ENCODE peak calls at places on chromosomes 7 and 10, in seven cellular contexts. O, W, U, Z, D, X and G are unnamed samples.

GRCh38 chr10:123863189-123863580 is 28.4 kb downstream of the CPXM2 start:
- DNase-seq in O (no peak), Z (no peak), D (no peak), U (no peak), W (no peak), X (no peak), G (no peak)

GRCh38 chr7:5586279-5586962 is 162.8 kb upstream of the TNRC18 start:
- DNase-seq in D (peak), U (no peak), O (no peak), X (no peak), W (no peak), Z (no peak), G (no peak)

GRCh38 chr10:110600487-110601101 is 33.1 kb downstream of the SMC3 start:
- DNase-seq in W (no peak), U (no peak), Z (peak), O (no peak), X (no peak), D (peak), G (no peak)

GRCh38 chr10:88689366-88689765 is 16.7 kb upstream of the LIPK start:
- DNase-seq in U (no peak), O (no peak), Z (no peak), D (no peak), X (no peak), W (no peak), G (no peak)

GRCh38 chr7:155277385-155277994 is 20.2 kb upstream of the INSIG1 start:
- DNase-seq in X (no peak), D (no peak), Z (no peak), W (no peak), U (no peak), O (no peak), G (no peak)

GRCh38 chr10:79322616-79323566 is 24.4 kb upstream of the PPIF start:
- DNase-seq in X (peak), D (peak), Z (no peak), O (no peak), W (no peak), U (no peak), G (peak)

GRCh38 chr10:81027223-81027622 is 489.5 kb downstream of the SH2D4B start:
- DNase-seq in Z (no peak), O (no peak), X (no peak), W (no peak), D (no peak), U (no peak), G (no peak)

GRCh38 chr10:37734971-37735370 is 122.4 kb downstream of the ZNF248 start:
- DNase-seq in U (no peak), D (no peak), O (no peak), W (no peak), Z (peak), X (no peak), G (peak)

GRCh38 chr10:35735412-35735811 is 93.3 kb upstream of the FZD8 start:
- DNase-seq in W (no peak), Z (peak), D (no peak), X (no peak), U (peak), O (no peak), G (peak)

GRCh38 chr7:133445617-133446016 is 192.7 kb downstream of the EXOC4 start:
- DNase-seq in D (no peak), W (no peak), U (no peak), O (no peak), X (no peak), Z (no peak), G (no peak)

GRCh38 chr10:116653885-116654284 is 33.1 kb downstream of the PNLIPRP2 start:
- DNase-seq in X (no peak), U (no peak), Z (no peak), W (no peak), D (no peak), O (no peak), G (no peak)

GRCh38 chr7:93117852-93118530 is at the start of gene SAMD9:
- DNase-seq in X (peak), U (peak), O (no peak), W (no peak), Z (peak), D (peak), G (peak)

GRCh38 chr7:65974191-65974801 is 7.7 kb downstream of the GUSB start:
- DNase-seq in D (no peak), W (peak), Z (no peak), O (no peak), X (no peak), U (no peak), G (no peak)

GRCh38 chr7:18153183-18153748 is 125.6 kb upstream of the PRPS1L1 start:
- DNase-seq in W (no peak), D (no peak), X (no peak), O (no peak), Z (no peak), U (no peak), G (no peak)

GRCh38 chr10:7436490-7437100 is 25.8 kb upstream of the SFMBT2 start:
- DNase-seq in Z (no peak), O (no peak), U (no peak), D (no peak), X (no peak), W (no peak), G (no peak)

GRCh38 chr7:144835166-144835611 is 664 bp downstream of the TPK1 start:
- DNase-seq in W (no peak), U (no peak), O (peak), Z (no peak), X (peak), D (peak), G (no peak)

GRCh38 chr7:136953386-136953785 is 84.9 kb downstream of the CHRM2 start:
- DNase-seq in D (no peak), X (no peak), Z (no peak), W (no peak), O (no peak), U (no peak), G (no peak)

GRCh38 chr7:15625456-15625855 is 61.0 kb downstream of the MEOX2 start:
- DNase-seq in D (no peak), O (no peak), Z (no peak), W (no peak), X (no peak), U (no peak), G (no peak)

GRCh38 chr10:98078774-98079173 is 48.4 kb upstream of the CRTAC1 start:
- DNase-seq in D (no peak), O (no peak), W (no peak), Z (no peak), U (no peak), X (no peak), G (no peak)

GRCh38 chr7:47639495-47640110 is 57.7 kb upstream of the TNS3 start:
- DNase-seq in W (no peak), O (no peak), U (no peak), D (no peak), X (no peak), Z (no peak), G (no peak)

GRCh38 chr7:5197811-5198210 is 7.8 kb downstream of the WIPI2 start:
- DNase-seq in Z (no peak), O (no peak), X (no peak), U (no peak), D (peak), W (no peak), G (no peak)

GRCh38 chr10:3825244-3825643 is 40.2 kb upstream of the KLF6 start:
- DNase-seq in Z (peak), W (no peak), X (no peak), O (no peak), U (peak), D (no peak), G (no peak)

GRCh38 chr7:10789170-10789569 is 184.5 kb upstream of the PHF14 start:
- DNase-seq in D (no peak), Z (no peak), X (no peak), O (no peak), U (no peak), W (no peak), G (no peak)

GRCh38 chr10:34861293-34862004 is 46.4 kb upstream of the PARD3 start:
- DNase-seq in X (no peak), O (peak), D (peak), W (no peak), U (no peak), Z (no peak), G (no peak)

GRCh38 chr10:114635797-114636550 is 22.1 kb downstream of the ABLIM1 start:
- DNase-seq in X (no peak), O (no peak), D (no peak), Z (no peak), U (no peak), W (no peak), G (no peak)

GRCh38 chr7:37336259-37336658 is 112.4 kb downstream of the ELMO1 start:
- DNase-seq in O (no peak), U (no peak), Z (no peak), W (no peak), D (no peak), X (no peak), G (no peak)

GRCh38 chr7:151308791-151309190 is 32.8 kb upstream of the NUB1 start:
- DNase-seq in U (no peak), X (no peak), W (no peak), O (no peak), D (no peak), Z (no peak), G (no peak)

GRCh38 chr7:130421685-130422084 is 19.1 kb downstream of the CEP41 start:
- DNase-seq in W (no peak), X (no peak), Z (no peak), U (no peak), D (peak), O (no peak), G (no peak)

GRCh38 chr7:151558575-151558974 is 38.9 kb upstream of the RHEB start:
- DNase-seq in W (no peak), D (no peak), U (no peak), O (no peak), X (no peak), Z (no peak), G (no peak)

GRCh38 chr7:110590415-110590814 is 500.5 kb upstream of the LRRN3 start:
- DNase-seq in U (no peak), X (no peak), D (peak), Z (no peak), O (no peak), W (no peak), G (no peak)

GRCh38 chr7:21884496-21884895 is 61.2 kb downstream of the CDCA7L start:
- DNase-seq in O (no peak), W (no peak), Z (no peak), D (no peak), X (no peak), U (peak), G (no peak)

GRCh38 chr10:108204528-108205313 is 1040.2 kb upstream of the SORCS1 start:
- DNase-seq in X (no peak), Z (peak), D (no peak), U (no peak), W (no peak), O (no peak), G (no peak)

GRCh38 chr10:71735709-71736569 is 16.4 kb upstream of the C10orf105 start:
- DNase-seq in Z (no peak), X (peak), O (no peak), W (no peak), D (peak), U (no peak), G (no peak)

GRCh38 chr7:116834815-116835533 is 27.4 kb upstream of the CAPZA2 start:
- DNase-seq in W (no peak), D (peak), O (peak), U (peak), X (no peak), Z (peak), G (peak)

GRCh38 chr7:156318926-156319325 is 321.6 kb upstream of the RNF32 start:
- DNase-seq in X (no peak), W (no peak), O (no peak), Z (no peak), U (no peak), D (no peak), G (no peak)

GRCh38 chr10:13739178-13739577 is 152.4 kb downstream of the PRPF18 start:
- DNase-seq in W (no peak), D (no peak), O (no peak), U (no peak), X (no peak), Z (no peak), G (no peak)

GRCh38 chr10:119815671-119816070 is 57.0 kb downstream of the MCMBP start:
- DNase-seq in U (no peak), O (no peak), Z (no peak), X (no peak), W (no peak), D (no peak), G (no peak)

DNA sequence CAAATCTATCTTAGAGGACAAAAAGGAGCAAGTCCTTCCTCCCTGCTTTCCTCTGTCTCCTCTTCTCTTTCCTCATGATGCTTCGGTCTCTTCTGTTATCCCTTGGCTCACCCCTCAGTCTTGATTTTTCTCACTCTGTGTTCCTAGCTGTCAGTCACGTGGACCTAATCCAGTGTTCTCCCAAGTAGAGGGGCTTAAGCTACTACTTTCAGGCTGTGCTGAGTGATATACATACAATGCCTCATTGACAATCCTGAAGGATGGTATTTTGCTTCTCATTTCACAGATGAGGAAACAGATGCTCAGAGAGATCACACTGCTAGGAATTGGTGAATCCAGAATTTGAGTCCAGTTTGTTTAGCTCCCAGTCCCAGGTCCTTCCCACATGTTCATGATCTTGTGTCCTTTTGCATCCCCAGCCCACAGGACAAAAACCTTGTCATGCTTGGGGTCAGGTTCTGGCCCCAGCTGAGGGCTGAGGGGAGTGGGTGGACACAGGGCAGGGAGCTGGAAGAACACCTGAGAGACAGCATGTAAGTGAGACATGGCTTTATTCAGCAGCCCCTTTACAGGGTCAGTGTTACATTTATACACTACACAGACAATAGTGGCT is 50.5 kb upstream of the KMT2E start:
- DNase-seq in O (no peak), U (no peak), D (no peak), W (no peak), X (no peak), Z (no peak), G (no peak)
- H3K27ac ChIP-seq in O (peak), U (peak), D (peak), W (no peak), X (no peak), Z (peak), G (peak)

GRCh38 chr10:73589538-73590126 is 1.5 kb downstream of the USP54 start:
- DNase-seq in X (no peak), W (no peak), O (no peak), U (no peak), Z (no peak), D (peak), G (no peak)
- H3K27ac ChIP-seq in X (no peak), W (peak), O (peak), U (no peak), Z (no peak), D (peak), G (peak)

GRCh38 chr7:30286749-30287148 is 2.4 kb downstream of the ZNRF2 start:
- DNase-seq in D (no peak), W (no peak), U (no peak), O (no peak), X (no peak), Z (no peak), G (no peak)
- H3K27ac ChIP-seq in D (no peak), W (peak), U (peak), O (peak), X (no peak), Z (no peak), G (peak)

DNA sequence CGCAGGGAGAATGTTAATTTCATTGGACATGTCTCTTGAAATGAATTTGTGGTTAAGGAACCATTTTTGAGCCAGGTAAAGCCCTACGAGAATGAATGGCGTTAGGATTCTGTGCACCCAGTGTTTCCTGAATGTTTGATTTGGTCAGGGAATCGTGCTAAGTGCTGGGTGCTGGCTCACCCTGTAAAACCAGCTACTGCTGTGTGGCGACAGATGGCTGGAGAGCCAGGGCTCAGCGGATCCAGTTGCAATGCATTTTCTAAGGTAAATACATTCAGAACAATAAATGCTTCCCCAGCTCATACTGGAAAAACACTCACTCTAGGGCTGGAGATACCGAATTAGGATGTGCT is 355.5 kb downstream of the GLRX3 start:
- DNase-seq in Z (no peak), U (no peak), X (no peak), O (no peak), W (no peak), D (no peak), G (no peak)
- H3K27ac ChIP-seq in Z (no peak), U (no peak), X (no peak), O (no peak), W (no peak), D (no peak), G (no peak)

GRCh38 chr7:73833251-73833919 is 2.6 kb downstream of the CLDN4 start:
- DNase-seq in U (no peak), O (no peak), X (no peak), W (no peak), D (peak), Z (no peak), G (no peak)

GRCh38 chr7:73834626-73835191 is 3.9 kb downstream of the CLDN4 start:
- DNase-seq in O (no peak), X (no peak), Z (no peak), W (no peak), D (no peak), U (no peak), G (no peak)

GRCh38 chr7:73830872-73831655 is at the start of gene CLDN4:
- DNase-seq in O (no peak), X (no peak), D (peak), U (no peak), W (peak), Z (peak), G (peak)

GRCh38 chr7:73831656-73832579 is 1.1 kb downstream of the CLDN4 start:
- DNase-seq in U (no peak), X (no peak), W (peak), Z (peak), D (peak), O (no peak), G (no peak)

DNA sequence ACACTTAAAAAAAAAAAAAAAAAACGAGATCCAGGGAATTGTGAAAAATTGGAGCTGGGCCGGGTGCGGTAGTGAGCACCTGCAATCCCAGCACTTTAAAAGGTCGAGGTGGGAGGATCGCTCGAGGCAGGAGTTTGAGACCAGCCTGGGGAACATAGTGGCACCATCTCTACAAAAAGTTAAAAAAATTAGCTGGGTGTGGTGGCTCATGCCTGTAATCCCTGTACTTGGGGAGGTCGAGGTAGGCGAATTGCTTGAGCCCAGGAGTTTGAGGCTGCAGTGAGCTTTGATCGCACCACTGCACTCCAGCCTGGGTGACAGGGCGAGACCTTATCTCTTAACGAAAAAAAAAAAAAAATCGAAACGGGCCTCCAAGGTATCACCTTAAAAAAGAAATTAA is 2.0 kb downstream of the CLDN4 start:
- DNase-seq in U (no peak), W (no peak), D (no peak), Z (no peak), X (no peak), O (no peak), G (no peak)
- H3K27ac ChIP-seq in U (no peak), W (peak), D (peak), Z (peak), X (no peak), O (no peak), G (peak)

GRCh38 chr10:50577681-50578350 is 45.9 kb downstream of the SGMS1 start:
- DNase-seq in U (no peak), X (no peak), D (peak), W (no peak), O (no peak), Z (no peak), G (no peak)

GRCh38 chr10:50576995-50577394 is 46.8 kb downstream of the SGMS1 start:
- DNase-seq in X (no peak), O (no peak), U (no peak), W (no peak), D (no peak), Z (no peak), G (no peak)

GRCh38 chr10:50580260-50580891 is 43.4 kb downstream of the SGMS1 start:
- DNase-seq in D (peak), X (no peak), U (no peak), Z (no peak), W (no peak), O (no peak), G (no peak)

GRCh38 chr10:50579491-50580259 is 44.1 kb downstream of the SGMS1 start:
- DNase-seq in Z (no peak), D (no peak), X (no peak), U (no peak), W (no peak), O (no peak), G (no peak)

GRCh38 chr10:50578949-50579348 is 44.8 kb downstream of the SGMS1 start:
- DNase-seq in D (no peak), O (no peak), U (no peak), X (no peak), W (no peak), Z (no peak), G (no peak)
- H3K27ac ChIP-seq in D (peak), O (peak), U (no peak), X (no peak), W (no peak), Z (no peak), G (no peak)

DNA sequence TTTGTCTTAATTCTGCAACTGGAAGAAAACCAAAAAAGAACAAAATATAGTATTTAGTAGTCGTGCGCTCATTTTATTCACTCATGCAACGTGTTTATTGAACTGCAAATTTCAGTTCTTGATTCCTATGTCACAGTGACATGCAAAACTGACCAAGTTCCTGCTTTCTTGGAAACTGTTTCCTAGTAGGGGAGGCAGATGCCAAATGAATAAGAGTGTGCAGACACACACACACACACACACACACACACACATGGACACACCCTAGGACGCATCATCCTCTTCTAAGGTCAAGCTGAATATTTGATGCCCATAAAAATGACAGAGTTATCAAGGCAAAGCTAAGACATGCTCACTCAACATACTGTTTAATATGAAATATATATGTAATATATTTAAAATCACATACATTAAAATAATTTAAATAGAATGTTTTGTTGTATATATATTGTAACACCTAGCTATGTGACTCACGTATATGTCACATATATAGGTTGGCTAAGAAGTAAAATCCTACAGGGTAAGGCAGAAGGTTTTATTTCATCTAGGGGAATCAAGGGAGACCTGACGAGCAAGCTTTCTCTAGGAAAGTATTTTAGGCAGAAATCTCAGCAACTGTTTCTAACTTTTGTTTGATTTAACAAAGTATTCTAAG is 79.6 kb downstream of the SVIL start:
- DNase-seq in W (no peak), Z (no peak), X (no peak), U (no peak), O (no peak), D (no peak), G (no peak)
- H3K27ac ChIP-seq in W (peak), Z (no peak), X (no peak), U (peak), O (peak), D (no peak), G (peak)